ENCODE peak calls at places on chromosomes 2 and 18, in ten cellular contexts. One of them, this sample, is unnamed.

GRCh38 chr18:51541230-51541629 is 343.7 kb upstream of the MEX3C start:
- DNase-seq in fibroblast of lung: no peak
- DNase-seq in endodermal cell: no peak
- DNase-seq in sigmoid colon: no peak
- DNase-seq in mucosa of descending colon: no peak
- DNase-seq in HL-60: no peak
- DNase-seq in fibroblast of pulmonary artery: no peak
- DNase-seq in psoas muscle: no peak
- DNase-seq in astrocyte of the cerebellum: no peak
- DNase-seq in ovary: no peak
- DNase-seq in this sample: no peak

GRCh38 chr18:36724591-36725001 is 104.2 kb downstream of the TPGS2 start:
- DNase-seq in fibroblast of pulmonary artery: peak
- DNase-seq in fibroblast of lung: peak
- DNase-seq in endodermal cell: no peak
- DNase-seq in astrocyte of the cerebellum: no peak
- DNase-seq in HL-60: no peak
- DNase-seq in psoas muscle: peak
- DNase-seq in sigmoid colon: no peak
- DNase-seq in ovary: peak
- DNase-seq in mucosa of descending colon: no peak
- DNase-seq in this sample: no peak

GRCh38 chr2:11123856-11124759 is 31.2 kb upstream of the SLC66A3 start:
- DNase-seq in HL-60: peak
- DNase-seq in fibroblast of lung: peak
- DNase-seq in ovary: no peak
- DNase-seq in mucosa of descending colon: peak
- DNase-seq in endodermal cell: peak
- DNase-seq in astrocyte of the cerebellum: no peak
- DNase-seq in sigmoid colon: no peak
- DNase-seq in psoas muscle: peak
- DNase-seq in fibroblast of pulmonary artery: peak
- DNase-seq in this sample: peak

GRCh38 chr2:109330056-109330455 is 201.1 kb downstream of the SH3RF3 start:
- DNase-seq in psoas muscle: no peak
- DNase-seq in endodermal cell: no peak
- DNase-seq in fibroblast of lung: peak
- DNase-seq in mucosa of descending colon: no peak
- DNase-seq in ovary: no peak
- DNase-seq in HL-60: no peak
- DNase-seq in sigmoid colon: no peak
- DNase-seq in fibroblast of pulmonary artery: peak
- DNase-seq in astrocyte of the cerebellum: peak
- DNase-seq in this sample: peak

GRCh38 chr2:23449831-23450331 is 64.9 kb downstream of the KLHL29 start:
- DNase-seq in astrocyte of the cerebellum: no peak
- DNase-seq in ovary: no peak
- DNase-seq in sigmoid colon: no peak
- DNase-seq in psoas muscle: no peak
- DNase-seq in mucosa of descending colon: no peak
- DNase-seq in HL-60: no peak
- DNase-seq in endodermal cell: no peak
- DNase-seq in fibroblast of pulmonary artery: no peak
- DNase-seq in fibroblast of lung: no peak
- DNase-seq in this sample: peak

GRCh38 chr2:60976271-60976670 is 41.2 kb upstream of the PEX13 start:
- DNase-seq in mucosa of descending colon: no peak
- DNase-seq in sigmoid colon: no peak
- DNase-seq in endodermal cell: no peak
- DNase-seq in astrocyte of the cerebellum: no peak
- DNase-seq in ovary: no peak
- DNase-seq in fibroblast of pulmonary artery: no peak
- DNase-seq in psoas muscle: no peak
- DNase-seq in fibroblast of lung: no peak
- DNase-seq in HL-60: no peak
- DNase-seq in this sample: no peak

GRCh38 chr18:50011813-50012445 is 183.0 kb downstream of the MYO5B start:
- DNase-seq in ovary: no peak
- DNase-seq in HL-60: no peak
- DNase-seq in sigmoid colon: no peak
- DNase-seq in psoas muscle: no peak
- DNase-seq in mucosa of descending colon: no peak
- DNase-seq in fibroblast of lung: peak
- DNase-seq in astrocyte of the cerebellum: peak
- DNase-seq in fibroblast of pulmonary artery: peak
- DNase-seq in endodermal cell: no peak
- DNase-seq in this sample: peak

GRCh38 chr2:176774768-176775453 is 437.7 kb upstream of the HNRNPA3 start:
- DNase-seq in sigmoid colon: no peak
- DNase-seq in fibroblast of pulmonary artery: no peak
- DNase-seq in mucosa of descending colon: no peak
- DNase-seq in astrocyte of the cerebellum: no peak
- DNase-seq in endodermal cell: no peak
- DNase-seq in fibroblast of lung: no peak
- DNase-seq in HL-60: no peak
- DNase-seq in ovary: no peak
- DNase-seq in psoas muscle: no peak
- DNase-seq in this sample: peak

GRCh38 chr2:37226863-37227262 is 4.5 kb downstream of the CEBPZ start:
- DNase-seq in endodermal cell: peak
- DNase-seq in ovary: no peak
- DNase-seq in fibroblast of lung: no peak
- DNase-seq in HL-60: no peak
- DNase-seq in fibroblast of pulmonary artery: no peak
- DNase-seq in mucosa of descending colon: no peak
- DNase-seq in sigmoid colon: no peak
- DNase-seq in psoas muscle: no peak
- DNase-seq in astrocyte of the cerebellum: no peak
- DNase-seq in this sample: no peak

GRCh38 chr2:30664761-30665358 is 142.4 kb downstream of the CAPN13 start:
- DNase-seq in mucosa of descending colon: no peak
- DNase-seq in fibroblast of lung: peak
- DNase-seq in endodermal cell: peak
- DNase-seq in psoas muscle: peak
- DNase-seq in fibroblast of pulmonary artery: peak
- DNase-seq in ovary: no peak
- DNase-seq in astrocyte of the cerebellum: peak
- DNase-seq in sigmoid colon: peak
- DNase-seq in HL-60: no peak
- DNase-seq in this sample: peak

DNA sequence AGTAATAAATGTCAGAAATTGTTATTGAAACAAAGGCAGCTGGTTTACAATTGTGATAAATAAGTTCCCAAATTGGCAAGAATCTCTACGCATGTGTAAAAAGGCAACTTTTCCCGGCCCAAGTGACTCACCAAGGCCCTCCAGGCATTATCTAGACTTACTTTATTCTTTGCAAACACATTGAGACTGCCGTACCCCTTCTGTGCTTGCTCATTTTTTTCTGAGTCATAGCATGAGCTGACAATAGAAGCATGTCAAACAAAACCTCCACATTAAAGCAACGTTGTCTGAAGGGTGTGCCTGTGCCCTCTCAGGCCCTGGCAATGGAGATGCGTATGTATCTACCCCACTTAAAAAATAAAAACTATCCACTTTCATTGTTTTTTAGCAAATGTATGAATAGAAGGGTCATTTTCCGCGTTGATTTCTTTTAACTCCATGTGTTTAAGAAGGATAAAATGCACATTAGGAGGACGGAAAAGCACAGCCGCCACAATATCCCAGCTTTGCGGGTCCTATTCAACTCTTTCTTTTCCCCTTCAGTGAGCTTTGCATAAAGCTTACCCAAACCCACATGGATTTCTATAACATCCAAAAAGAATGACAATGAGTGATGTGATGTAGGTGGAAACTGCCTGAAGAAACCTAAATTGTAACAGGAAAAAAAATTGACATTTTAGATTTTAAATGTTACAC is 298.2 kb downstream of the CDCA7 start:
- DNase-seq in fibroblast of pulmonary artery: peak
- DNase-seq in mucosa of descending colon: no peak
- DNase-seq in HL-60: no peak
- DNase-seq in ovary: no peak
- DNase-seq in sigmoid colon: no peak
- DNase-seq in psoas muscle: no peak
- DNase-seq in astrocyte of the cerebellum: peak
- DNase-seq in fibroblast of lung: peak
- DNase-seq in endodermal cell: no peak
- DNase-seq in this sample: peak
- H3K4me3 ChIP-seq in fibroblast of pulmonary artery: no peak
- H3K4me3 ChIP-seq in mucosa of descending colon: no peak
- H3K4me3 ChIP-seq in HL-60: no peak
- H3K4me3 ChIP-seq in ovary: no peak
- H3K4me3 ChIP-seq in sigmoid colon: no peak
- H3K4me3 ChIP-seq in psoas muscle: no peak
- H3K4me3 ChIP-seq in astrocyte of the cerebellum: no peak
- H3K4me3 ChIP-seq in fibroblast of lung: no peak
- H3K4me3 ChIP-seq in endodermal cell: no peak
- H3K4me3 ChIP-seq in this sample: no peak

DNA sequence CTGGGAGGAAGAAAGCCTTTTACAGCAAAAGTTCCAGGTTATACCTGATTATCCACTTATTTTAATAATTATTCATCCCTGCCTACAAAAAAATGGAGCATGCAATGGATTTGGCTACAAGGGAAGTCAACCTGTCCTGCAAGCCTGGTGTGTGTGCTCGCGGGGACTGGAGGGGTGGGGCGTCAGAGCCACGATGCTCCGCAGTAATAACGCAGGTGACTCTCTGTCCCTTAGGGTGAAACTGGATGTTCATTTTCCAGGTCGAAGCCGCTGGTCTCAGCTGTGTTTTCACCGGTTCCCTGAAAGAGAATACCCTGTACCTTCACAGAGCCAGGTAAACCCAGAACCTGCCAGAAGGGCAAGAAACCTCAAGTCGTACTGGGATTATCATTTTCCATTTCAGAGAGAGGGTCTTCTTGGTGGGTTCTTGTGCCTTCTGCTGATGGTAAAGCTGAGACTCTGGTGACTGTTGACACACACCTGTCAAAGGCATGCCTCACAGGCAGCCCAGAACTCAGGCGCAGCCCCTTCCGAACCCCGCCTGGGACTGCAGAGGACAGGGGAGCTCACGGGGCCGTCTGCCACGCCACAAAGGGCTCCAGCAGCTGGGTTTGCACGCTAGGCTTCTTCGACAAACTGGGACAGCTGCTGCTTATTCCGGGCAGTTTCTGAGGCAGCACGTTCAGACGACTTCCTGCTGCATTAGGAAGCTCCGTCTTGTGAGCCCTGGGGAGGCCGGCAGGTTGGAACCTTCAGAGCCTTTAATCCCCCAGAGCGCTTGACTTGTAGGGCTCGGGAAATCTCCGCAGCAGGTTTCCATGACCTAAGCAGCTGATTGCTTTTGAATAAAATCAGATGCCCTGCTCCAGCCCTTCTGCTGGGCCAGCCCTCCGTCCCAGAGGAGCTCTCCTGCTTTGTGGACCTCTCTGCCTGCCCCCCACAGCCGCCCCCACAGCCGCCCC is 58.7 kb downstream of the KCNG2 start:
- DNase-seq in ovary: no peak
- DNase-seq in fibroblast of lung: peak
- DNase-seq in fibroblast of pulmonary artery: peak
- DNase-seq in sigmoid colon: no peak
- DNase-seq in psoas muscle: no peak
- DNase-seq in mucosa of descending colon: no peak
- DNase-seq in astrocyte of the cerebellum: no peak
- DNase-seq in HL-60: peak
- DNase-seq in endodermal cell: peak
- DNase-seq in this sample: no peak
- TF ChIP-seq CTCF in ovary: no peak
- TF ChIP-seq CTCF in fibroblast of lung: no peak
- TF ChIP-seq CTCF in fibroblast of pulmonary artery: no peak
- TF ChIP-seq CTCF in sigmoid colon: no peak
- TF ChIP-seq CTCF in psoas muscle: no peak
- TF ChIP-seq CTCF in mucosa of descending colon: no peak
- TF ChIP-seq CTCF in astrocyte of the cerebellum: no peak
- TF ChIP-seq CTCF in HL-60: no peak
- TF ChIP-seq CTCF in endodermal cell: no peak
- TF ChIP-seq CTCF in this sample: no peak

DNA sequence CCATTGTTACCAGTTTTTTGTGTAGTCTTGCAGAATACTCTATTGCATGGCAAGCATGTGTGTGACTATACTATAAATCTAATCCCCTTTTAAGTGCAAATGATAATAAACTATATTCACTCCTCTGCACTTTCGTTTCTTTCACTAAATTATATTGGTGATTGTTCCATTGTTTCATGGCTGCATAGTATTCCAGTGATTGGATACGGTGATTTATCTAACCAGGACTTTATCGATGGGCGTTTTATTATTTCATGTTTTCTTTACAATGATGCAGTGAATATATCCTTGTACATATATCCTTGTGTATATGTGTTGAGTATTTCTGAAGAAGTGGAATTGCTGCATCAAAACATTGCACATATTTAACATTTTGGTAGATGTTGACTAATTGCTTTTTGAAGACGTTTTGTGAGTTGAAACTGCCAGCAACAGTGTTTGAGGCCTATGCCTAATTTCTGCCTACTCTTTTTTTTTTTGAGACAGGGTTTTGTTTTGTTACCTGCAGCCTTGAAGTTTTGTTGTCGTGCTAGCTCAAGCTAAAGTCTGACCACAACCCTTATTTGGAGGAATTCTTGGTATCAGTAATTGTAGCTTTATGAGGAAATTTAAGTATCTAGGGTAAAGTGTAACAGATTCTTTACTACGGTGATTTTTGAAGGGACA is 2.7 kb downstream of the MIB1 start:
- DNase-seq in sigmoid colon: no peak
- DNase-seq in endodermal cell: no peak
- DNase-seq in fibroblast of pulmonary artery: no peak
- DNase-seq in mucosa of descending colon: no peak
- DNase-seq in fibroblast of lung: no peak
- DNase-seq in ovary: no peak
- DNase-seq in astrocyte of the cerebellum: no peak
- DNase-seq in psoas muscle: no peak
- DNase-seq in HL-60: no peak
- DNase-seq in this sample: no peak
- H3K4me3 ChIP-seq in sigmoid colon: no peak
- H3K4me3 ChIP-seq in endodermal cell: peak
- H3K4me3 ChIP-seq in fibroblast of pulmonary artery: no peak
- H3K4me3 ChIP-seq in mucosa of descending colon: no peak
- H3K4me3 ChIP-seq in fibroblast of lung: no peak
- H3K4me3 ChIP-seq in ovary: no peak
- H3K4me3 ChIP-seq in astrocyte of the cerebellum: no peak
- H3K4me3 ChIP-seq in psoas muscle: peak
- H3K4me3 ChIP-seq in HL-60: no peak
- H3K4me3 ChIP-seq in this sample: peak

DNA sequence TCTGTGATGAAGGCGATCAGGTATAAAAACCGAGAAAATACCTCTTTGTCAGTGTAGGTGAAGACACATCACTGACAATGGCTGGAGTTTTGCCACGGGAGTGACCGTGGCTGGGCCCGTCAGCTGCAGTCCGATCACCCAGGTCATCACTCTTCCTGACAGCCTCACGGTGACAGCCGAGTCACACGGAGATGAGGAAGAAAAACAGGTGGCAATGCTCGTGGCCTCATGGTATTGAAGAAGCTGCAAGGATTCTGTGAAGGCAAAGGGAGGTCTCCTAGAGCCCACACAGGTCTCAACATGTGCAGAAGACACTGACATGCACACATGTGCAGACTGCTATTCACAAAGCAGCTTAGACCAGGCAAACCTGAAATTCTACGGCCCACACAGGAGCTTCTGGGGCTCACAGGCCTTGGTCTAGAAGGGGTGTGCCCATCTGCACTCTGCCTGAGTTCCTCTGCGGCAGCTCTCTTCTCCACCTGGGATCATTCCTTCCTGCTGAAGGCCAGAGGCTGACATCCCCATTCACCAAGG is 7.4 kb downstream of the COPS9 start:
- DNase-seq in psoas muscle: peak
- DNase-seq in endodermal cell: peak
- DNase-seq in mucosa of descending colon: no peak
- DNase-seq in astrocyte of the cerebellum: no peak
- DNase-seq in ovary: no peak
- DNase-seq in HL-60: no peak
- DNase-seq in fibroblast of pulmonary artery: no peak
- DNase-seq in fibroblast of lung: no peak
- DNase-seq in sigmoid colon: no peak
- DNase-seq in this sample: no peak
- TF ChIP-seq CTCF in psoas muscle: no peak
- TF ChIP-seq CTCF in endodermal cell: no peak
- TF ChIP-seq CTCF in mucosa of descending colon: no peak
- TF ChIP-seq CTCF in astrocyte of the cerebellum: no peak
- TF ChIP-seq CTCF in ovary: no peak
- TF ChIP-seq CTCF in HL-60: no peak
- TF ChIP-seq CTCF in fibroblast of pulmonary artery: no peak
- TF ChIP-seq CTCF in fibroblast of lung: no peak
- TF ChIP-seq CTCF in sigmoid colon: no peak
- TF ChIP-seq CTCF in this sample: no peak